ENCODE peak calls at places on chromosome 14, in five cellular contexts. Q is H9, D is iris pigment epithelial cell, C is ACHN, M is memory B cell. E is an unnamed sample.

GRCh38 chr14:103260629-103261124 is 73.4 kb upstream of the EIF5 start:
- DNase-seq in M (no peak), Q (no peak), D (peak), C (peak), E (peak)

GRCh38 chr14:24234095-24235020 is 1.6 kb downstream of the GMPR2 start:
- DNase-seq in C (no peak), M (no peak), Q (no peak), D (no peak), E (no peak)

GRCh38 chr14:104443391-104444158 is 136.0 kb upstream of the C14orf180 start:
- DNase-seq in Q (peak), M (no peak), C (no peak), D (no peak), E (peak)

GRCh38 chr14:91573894-91574837 is 64.1 kb upstream of the PPP4R3A start:
- DNase-seq in D (peak), C (peak), Q (peak), M (peak), E (peak)

GRCh38 chr14:91082282-91082681 is 21.8 kb upstream of the RPS6KA5 start:
- DNase-seq in C (no peak), Q (no peak), D (no peak), M (no peak), E (no peak)

GRCh38 chr14:100307215-100308111 is 1.2 kb upstream of the SLC25A29 start:
- DNase-seq in M (no peak), Q (no peak), C (peak), D (peak), E (peak)

GRCh38 chr14:68755016-68755353 is 37.9 kb downstream of the ZFP36L1 start:
- DNase-seq in C (no peak), M (no peak), D (no peak), Q (no peak), E (no peak)

GRCh38 chr14:100389497-100390104 is 66.5 kb downstream of the SLC25A47 start:
- DNase-seq in M (no peak), D (no peak), C (no peak), Q (no peak), E (no peak)

GRCh38 chr14:89085154-89086059 is 261.0 kb downstream of the TTC8 start:
- DNase-seq in C (no peak), D (peak), M (no peak), Q (no peak), E (peak)

GRCh38 chr14:67666733-67667132 is 7.7 kb downstream of the VTI1B start:
- DNase-seq in C (no peak), M (no peak), Q (no peak), D (no peak), E (no peak)

GRCh38 chr14:92464716-92465115 is 48.9 kb upstream of the RIN3 start:
- DNase-seq in M (no peak), D (no peak), Q (no peak), C (no peak), E (no peak)

GRCh38 chr14:31261859-31262739 is 54.5 kb upstream of the HECTD1 start:
- DNase-seq in C (peak), D (peak), Q (no peak), M (no peak), E (peak)

GRCh38 chr14:68767248-68767645 is 25.6 kb downstream of the ZFP36L1 start:
- DNase-seq in Q (no peak), D (no peak), M (no peak), C (no peak), E (no peak)

GRCh38 chr14:94177806-94178205 is 3.7 kb downstream of the PPP4R4 start:
- DNase-seq in D (no peak), M (no peak), Q (no peak), C (no peak), E (no peak)

GRCh38 chr14:87005336-87005735 is 987.6 kb downstream of the GALC start:
- DNase-seq in C (no peak), D (no peak), M (no peak), Q (no peak), E (no peak)

GRCh38 chr14:89973234-89973823 is 17.6 kb downstream of the TDP1 start:
- DNase-seq in M (peak), Q (peak), D (peak), C (peak), E (peak)

GRCh38 chr14:54209501-54210231 is 187.1 kb upstream of the CDKN3 start:
- DNase-seq in C (peak), D (peak), M (no peak), Q (no peak), E (no peak)

GRCh38 chr14:80216818-80217217 is 5.5 kb upstream of the DIO2 start:
- DNase-seq in C (no peak), D (peak), M (no peak), Q (no peak), E (no peak)

E was measured in left kidney.